ENCODE peak calls at places on chromosome 1, in five cellular contexts. One of them, this sample, is unnamed.
A peak's percentile ranks its signal among the peaks of the same experiment; 100 is the strongest.

GRCh38 chr1:3213730-3214129 is 144.7 kb downstream of the PRDM16 start:
- DNase-seq in K562: no peak
- DNase-seq in A549: no peak
- DNase-seq in SK-N-SH: no peak
- DNase-seq in GM23338: no peak
- DNase-seq in this sample: no peak

GRCh38 chr1:151616505-151616849 is 4.6 kb downstream of the SNX27 start:
- DNase-seq in K562: no peak
- DNase-seq in GM23338: no peak
- DNase-seq in A549: no peak
- DNase-seq in SK-N-SH: no peak
- DNase-seq in this sample: no peak

GRCh38 chr1:183933528-183934179 is 103.9 kb downstream of the COLGALT2 start:
- DNase-seq in A549: no peak
- DNase-seq in GM23338: no peak
- DNase-seq in K562: no peak
- DNase-seq in SK-N-SH: no peak
- DNase-seq in this sample: no peak

GRCh38 chr1:8495928-8496401 is 178.1 kb downstream of the SLC45A1 start:
- DNase-seq in GM23338: no peak
- DNase-seq in SK-N-SH: no peak
- DNase-seq in A549: peak; percentile 12
- DNase-seq in K562: no peak
- DNase-seq in this sample: no peak

GRCh38 chr1:161739865-161740566 is 9.6 kb upstream of the DUSP12 start:
- DNase-seq in A549: no peak
- DNase-seq in K562: no peak
- DNase-seq in SK-N-SH: no peak
- DNase-seq in GM23338: no peak
- DNase-seq in this sample: peak; percentile 28

GRCh38 chr1:181112071-181112929 is 23.8 kb downstream of the IER5 start:
- DNase-seq in GM23338: no peak
- DNase-seq in A549: peak; percentile 99
- DNase-seq in K562: peak; percentile 70
- DNase-seq in SK-N-SH: no peak
- DNase-seq in this sample: peak; percentile 89

GRCh38 chr1:165904948-165905347 is 77.5 kb downstream of the UCK2 start:
- DNase-seq in GM23338: no peak
- DNase-seq in SK-N-SH: no peak
- DNase-seq in A549: no peak
- DNase-seq in K562: no peak
- DNase-seq in this sample: no peak

GRCh38 chr1:19769211-19769932 is 30.3 kb downstream of the TMCO4 start:
- DNase-seq in SK-N-SH: no peak
- DNase-seq in K562: no peak
- DNase-seq in GM23338: no peak
- DNase-seq in A549: no peak
- DNase-seq in this sample: no peak

GRCh38 chr1:72777918-72778317 is 495.6 kb upstream of the NEGR1 start:
- DNase-seq in A549: no peak
- DNase-seq in GM23338: peak; percentile 16
- DNase-seq in SK-N-SH: no peak
- DNase-seq in K562: no peak
- DNase-seq in this sample: no peak

GRCh38 chr1:180358649-180359048 is 128.6 kb downstream of the LHX4 start:
- DNase-seq in SK-N-SH: peak; percentile 59
- DNase-seq in GM23338: no peak
- DNase-seq in K562: no peak
- DNase-seq in A549: no peak
- DNase-seq in this sample: no peak

GRCh38 chr1:186738896-186739295 is 58.7 kb upstream of the PTGS2 start:
- DNase-seq in A549: no peak
- DNase-seq in SK-N-SH: no peak
- DNase-seq in GM23338: no peak
- DNase-seq in K562: no peak
- DNase-seq in this sample: no peak

GRCh38 chr1:111406325-111406768 is 21.2 kb downstream of the OVGP1 start:
- DNase-seq in GM23338: peak; percentile 17
- DNase-seq in SK-N-SH: peak; percentile 11
- DNase-seq in A549: no peak
- DNase-seq in K562: no peak
- DNase-seq in this sample: no peak

GRCh38 chr1:230972855-230973271 is 5.8 kb downstream of the TTC13 start:
- DNase-seq in A549: no peak
- DNase-seq in GM23338: no peak
- DNase-seq in K562: no peak
- DNase-seq in SK-N-SH: no peak
- DNase-seq in this sample: no peak

GRCh38 chr1:87236585-87236984 is 92.1 kb upstream of the LMO4 start:
- DNase-seq in K562: no peak
- DNase-seq in A549: no peak
- DNase-seq in SK-N-SH: no peak
- DNase-seq in GM23338: no peak
- DNase-seq in this sample: no peak

GRCh38 chr1:206716519-206717236 is 32.0 kb downstream of the MAPKAPK2 start:
- DNase-seq in K562: no peak
- DNase-seq in GM23338: no peak
- DNase-seq in SK-N-SH: no peak
- DNase-seq in A549: no peak
- DNase-seq in this sample: no peak

GRCh38 chr1:210244746-210245367 is 12.3 kb downstream of the SERTAD4 start:
- DNase-seq in K562: no peak
- DNase-seq in SK-N-SH: no peak
- DNase-seq in GM23338: no peak
- DNase-seq in A549: no peak
- DNase-seq in this sample: no peak

GRCh38 chr1:25569599-25570458 is 26.4 kb downstream of the LDLRAP1 start:
- DNase-seq in A549: no peak
- DNase-seq in SK-N-SH: no peak
- DNase-seq in K562: peak; percentile 51
- DNase-seq in GM23338: no peak
- DNase-seq in this sample: no peak

GRCh38 chr1:107787299-107787698 is 177.7 kb downstream of the VAV3 start:
- DNase-seq in K562: no peak
- DNase-seq in GM23338: peak; percentile 69
- DNase-seq in A549: peak; percentile 0
- DNase-seq in SK-N-SH: no peak
- DNase-seq in this sample: no peak

GRCh38 chr1:107785506-107786213 is 179.3 kb downstream of the VAV3 start:
- DNase-seq in GM23338: no peak
- DNase-seq in A549: no peak
- DNase-seq in SK-N-SH: peak; percentile 40
- DNase-seq in K562: no peak
- DNase-seq in this sample: peak; percentile 41

GRCh38 chr1:107786214-107786842 is 178.7 kb downstream of the VAV3 start:
- DNase-seq in K562: no peak
- DNase-seq in GM23338: no peak
- DNase-seq in SK-N-SH: no peak
- DNase-seq in A549: no peak
- DNase-seq in this sample: no peak

GRCh38 chr1:107789817-107790609 is 175.0 kb downstream of the VAV3 start:
- DNase-seq in GM23338: no peak
- DNase-seq in K562: no peak
- DNase-seq in SK-N-SH: no peak
- DNase-seq in A549: no peak
- DNase-seq in this sample: no peak

GRCh38 chr1:107788189-107788588 is 176.8 kb downstream of the VAV3 start:
- DNase-seq in SK-N-SH: no peak
- DNase-seq in GM23338: no peak
- DNase-seq in A549: no peak
- DNase-seq in K562: no peak
- DNase-seq in this sample: no peak
- TF ChIP-seq REST in SK-N-SH: no peak
- TF ChIP-seq REST in GM23338: no peak
- TF ChIP-seq REST in A549: no peak
- TF ChIP-seq REST in K562: no peak
- TF ChIP-seq REST in this sample: no peak

DNA sequence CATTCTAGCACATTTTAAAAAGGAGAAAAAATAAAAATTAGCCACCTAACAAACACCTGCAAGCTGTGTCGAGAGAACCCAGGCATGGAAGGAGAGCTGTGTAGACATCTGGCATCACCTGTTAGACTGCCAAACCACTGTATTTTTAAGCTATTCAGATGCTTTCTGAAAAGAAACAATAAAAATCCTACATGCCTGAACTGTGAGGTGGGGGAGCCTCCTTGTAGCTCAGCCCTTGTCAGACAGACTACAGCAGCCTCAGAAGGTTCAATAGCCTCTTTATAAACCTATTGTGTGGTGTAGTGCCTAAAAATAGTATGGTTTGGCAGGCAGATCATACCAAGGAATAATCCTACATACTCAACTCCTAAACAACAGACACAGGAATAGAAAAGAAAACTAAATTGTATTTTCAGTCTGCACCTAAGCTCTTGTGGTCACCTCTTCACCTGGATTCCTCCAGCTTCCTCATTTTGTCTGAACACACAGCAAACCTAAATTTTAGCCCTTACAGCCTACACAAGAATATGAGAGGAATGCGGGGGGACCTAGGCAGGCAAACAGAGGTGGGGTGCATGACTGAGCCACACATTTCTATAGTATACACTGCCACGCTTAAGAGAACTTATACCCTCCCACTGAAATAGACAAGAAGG is 67.0 kb downstream of the SIPA1L2 start:
- DNase-seq in A549: no peak
- DNase-seq in K562: no peak
- DNase-seq in GM23338: no peak
- DNase-seq in SK-N-SH: no peak
- DNase-seq in this sample: no peak
- TF ChIP-seq CTCF in A549: no peak
- TF ChIP-seq CTCF in K562: no peak
- TF ChIP-seq CTCF in GM23338: no peak
- TF ChIP-seq CTCF in SK-N-SH: no peak
- TF ChIP-seq CTCF in this sample: no peak

GRCh38 chr1:6348511-6349191 is 44.9 kb downstream of the ACOT7 start:
- DNase-seq in SK-N-SH: no peak
- DNase-seq in A549: peak; percentile 26
- DNase-seq in GM23338: no peak
- DNase-seq in K562: no peak
- DNase-seq in this sample: no peak
- TF ChIP-seq REST in SK-N-SH: no peak
- TF ChIP-seq REST in A549: no peak
- TF ChIP-seq REST in GM23338: no peak
- TF ChIP-seq REST in K562: no peak
- TF ChIP-seq REST in this sample: no peak

GRCh38 chr1:182391028-182391361 is 595 bp downstream of the GLUL start:
- DNase-seq in A549: no peak
- DNase-seq in K562: no peak
- DNase-seq in SK-N-SH: no peak
- DNase-seq in GM23338: no peak
- DNase-seq in this sample: no peak

GRCh38 chr1:182394055-182394775 is 2.6 kb upstream of the GLUL start:
- DNase-seq in GM23338: no peak
- DNase-seq in A549: no peak
- DNase-seq in SK-N-SH: no peak
- DNase-seq in K562: no peak
- DNase-seq in this sample: no peak

GRCh38 chr1:182392045-182393028 is 747 bp upstream of the GLUL start:
- DNase-seq in GM23338: peak; percentile 81
- DNase-seq in A549: no peak
- DNase-seq in SK-N-SH: no peak
- DNase-seq in K562: no peak
- DNase-seq in this sample: no peak

GRCh38 chr1:182389619-182390047 is 2.0 kb downstream of the GLUL start:
- DNase-seq in K562: no peak
- DNase-seq in A549: no peak
- DNase-seq in GM23338: no peak
- DNase-seq in SK-N-SH: peak; percentile 9
- DNase-seq in this sample: peak; percentile 73

GRCh38 chr1:182391362-182392044 is at the start of gene GLUL:
- DNase-seq in K562: peak; percentile 98
- DNase-seq in GM23338: peak; percentile 95
- DNase-seq in A549: peak; percentile 62
- DNase-seq in SK-N-SH: peak; percentile 98
- DNase-seq in this sample: peak; percentile 85
- TF ChIP-seq CTCF in K562: no peak
- TF ChIP-seq CTCF in GM23338: no peak
- TF ChIP-seq CTCF in A549: no peak
- TF ChIP-seq CTCF in SK-N-SH: no peak
- TF ChIP-seq CTCF in this sample: no peak

GRCh38 chr1:201164645-201165044 is 10.4 kb upstream of the TMEM9 start:
- DNase-seq in A549: no peak
- DNase-seq in GM23338: no peak
- DNase-seq in K562: no peak
- DNase-seq in SK-N-SH: peak; percentile 36
- DNase-seq in this sample: no peak

GRCh38 chr1:201167625-201167991 is 13.3 kb upstream of the TMEM9 start:
- DNase-seq in K562: no peak
- DNase-seq in A549: no peak
- DNase-seq in SK-N-SH: no peak
- DNase-seq in GM23338: no peak
- DNase-seq in this sample: no peak

GRCh38 chr1:201169971-201170532 is 15.8 kb upstream of the TMEM9 start:
- DNase-seq in K562: no peak
- DNase-seq in A549: no peak
- DNase-seq in SK-N-SH: no peak
- DNase-seq in GM23338: no peak
- DNase-seq in this sample: no peak

GRCh38 chr1:201169203-201169602 is 14.9 kb upstream of the TMEM9 start:
- DNase-seq in K562: no peak
- DNase-seq in A549: no peak
- DNase-seq in GM23338: no peak
- DNase-seq in SK-N-SH: no peak
- DNase-seq in this sample: no peak

GRCh38 chr1:201166964-201167624 is 12.8 kb upstream of the TMEM9 start:
- DNase-seq in K562: peak; percentile 32
- DNase-seq in GM23338: no peak
- DNase-seq in A549: no peak
- DNase-seq in SK-N-SH: no peak
- DNase-seq in this sample: no peak
- TF ChIP-seq REST in K562: no peak
- TF ChIP-seq REST in GM23338: no peak
- TF ChIP-seq REST in A549: no peak
- TF ChIP-seq REST in SK-N-SH: no peak
- TF ChIP-seq REST in this sample: no peak

DNA sequence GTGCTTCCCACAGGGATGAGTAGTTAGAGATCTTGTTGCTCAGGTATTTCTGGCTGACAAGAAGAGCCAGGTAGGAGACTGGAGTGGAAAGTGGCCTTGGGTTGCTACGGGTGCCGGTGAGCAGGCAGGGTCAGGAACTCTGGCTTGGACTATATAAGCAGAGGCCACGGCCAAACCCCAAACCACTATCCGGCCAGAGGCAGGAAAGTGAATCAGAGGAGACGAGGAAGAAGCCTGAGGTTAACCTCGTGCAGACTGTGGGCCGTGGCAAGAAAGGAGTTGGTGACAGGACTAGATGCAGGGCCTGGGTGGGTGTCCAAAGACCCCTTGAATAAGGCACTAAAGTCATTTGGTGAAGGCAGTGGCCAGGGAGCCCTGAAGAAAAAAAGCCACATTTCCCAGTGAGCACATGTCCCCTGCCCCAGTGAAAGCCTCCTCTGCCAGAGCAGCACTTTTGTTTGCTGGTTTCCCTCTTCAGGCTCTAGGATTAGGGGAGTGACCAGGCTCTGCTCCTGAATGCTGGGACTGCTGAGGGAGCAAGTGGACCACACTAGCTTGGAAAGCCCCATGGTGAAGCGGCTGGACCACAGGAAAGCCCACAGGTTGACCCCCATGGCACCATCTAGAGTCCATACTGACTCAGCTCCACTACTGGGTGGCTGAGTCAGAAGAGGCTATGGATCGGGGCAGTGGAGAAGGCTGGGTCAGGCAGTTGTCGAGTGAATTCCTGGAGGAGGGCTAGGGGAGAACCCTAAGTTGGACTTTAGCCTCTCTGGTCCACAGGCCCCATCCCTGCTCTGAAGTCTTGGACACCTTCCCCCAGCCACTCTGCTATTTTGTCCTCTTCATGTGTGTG is 23.4 kb downstream of the CSF1 start:
- DNase-seq in GM23338: no peak
- DNase-seq in SK-N-SH: no peak
- DNase-seq in A549: no peak
- DNase-seq in K562: no peak
- DNase-seq in this sample: no peak
- TF ChIP-seq CTCF in GM23338: no peak
- TF ChIP-seq CTCF in SK-N-SH: no peak
- TF ChIP-seq CTCF in A549: no peak
- TF ChIP-seq CTCF in K562: peak; percentile 4
- TF ChIP-seq CTCF in this sample: no peak